ENCODE peak calls at places on chromosomes 7 and 10, in seven cellular contexts. N is astrocyte, O is GM23338, R is GM12878, W is fibroblast of lung, F is PC-9, M is IMR-90. Q is an unnamed sample.

GRCh38 chr7:53218730-53219504 is 183.5 kb downstream of the POM121L12 start:
- DNase-seq in N (no peak), O (peak; percentile 70), R (no peak), W (no peak), F (no peak), M (no peak), Q (no peak)

GRCh38 chr7:149198161-149198816 is 2.9 kb downstream of the ZNF282 start:
- DNase-seq in N (no peak), O (no peak), R (no peak), W (no peak), F (no peak), M (no peak), Q (no peak)

GRCh38 chr10:102678842-102679289 is 34.6 kb downstream of the TRIM8 start:
- DNase-seq in N (no peak), O (peak; percentile 93), R (no peak), W (peak; percentile 70), F (no peak), M (peak; percentile 52), Q (peak; percentile 27)

GRCh38 chr7:159130199-159130775 is 14.4 kb downstream of the VIPR2 start:
- DNase-seq in N (no peak), O (no peak), R (no peak), W (no peak), F (no peak), M (no peak), Q (no peak)

GRCh38 chr7:157377436-157378124 is 40.8 kb downstream of the DNAJB6 start:
- DNase-seq in N (no peak), O (no peak), R (no peak), W (no peak), F (no peak), M (no peak), Q (no peak)

GRCh38 chr7:128352636-128353035 is 8.9 kb downstream of the PRRT4 start:
- DNase-seq in N (no peak), O (peak; percentile 32), R (no peak), W (no peak), F (no peak), M (no peak), Q (no peak)

GRCh38 chr10:5527332-5528200 is 2.8 kb downstream of the CALML3 start:
- DNase-seq in N (no peak), O (no peak), R (no peak), W (no peak), F (no peak), M (no peak), Q (no peak)

GRCh38 chr10:107442035-107442505 is 277.6 kb upstream of the SORCS1 start:
- DNase-seq in N (peak; percentile 43), O (no peak), R (peak; percentile 68), W (peak; percentile 31), F (no peak), M (peak; percentile 41), Q (peak; percentile 9)

GRCh38 chr10:1684991-1685390 is 52.3 kb downstream of the ADARB2 start:
- DNase-seq in N (no peak), O (no peak), R (no peak), W (no peak), F (no peak), M (no peak), Q (no peak)

GRCh38 chr7:133065301-133065700 is 16.6 kb downstream of the CHCHD3 start:
- DNase-seq in N (no peak), O (no peak), R (no peak), W (no peak), F (no peak), M (no peak), Q (no peak)

DNA sequence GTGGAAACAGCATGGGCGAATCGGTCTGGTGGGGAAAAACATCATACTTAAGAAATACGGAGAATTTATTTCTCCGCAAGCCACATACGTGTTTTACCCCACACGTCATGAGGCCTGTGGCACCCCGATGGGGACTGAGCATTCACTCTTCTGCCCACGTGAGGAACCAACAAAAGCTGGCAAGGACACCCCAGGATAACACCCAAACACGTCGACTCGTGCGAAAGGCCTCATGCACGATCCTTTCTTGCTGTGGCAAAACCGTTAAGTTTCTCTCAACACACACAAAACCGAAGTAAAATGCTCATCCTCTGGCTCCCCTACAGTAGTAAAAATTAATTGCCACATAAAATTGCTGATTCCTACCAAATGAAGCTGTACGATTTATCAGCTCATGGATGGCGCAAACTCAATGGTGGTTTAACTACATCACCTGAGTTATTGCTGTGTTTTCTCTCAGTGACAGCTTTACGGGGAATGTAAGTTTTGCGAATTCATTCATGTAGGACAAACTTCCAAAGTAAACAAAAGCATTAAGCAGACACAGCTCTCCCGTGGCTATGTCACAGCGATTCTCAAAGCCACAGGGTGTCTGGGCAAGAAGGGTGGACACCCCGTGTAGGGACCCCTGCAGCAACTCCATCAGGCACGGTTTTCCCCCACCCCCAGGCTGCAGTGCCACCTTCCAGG is 97.0 kb downstream of the CTBP2 start:
- DNase-seq in N (no peak), O (no peak), R (no peak), W (no peak), F (no peak), M (no peak), Q (no peak)
- H3K4me1 ChIP-seq in N (peaks cover 48% of the 10 kb centered on the region), O (peaks cover 78% of the 10 kb centered on the region), R (peaks cover 33% of the 10 kb centered on the region), W (peaks cover 33% of the 10 kb centered on the region), F (peaks cover 54% of the 10 kb centered on the region), M (peaks cover 32% of the 10 kb centered on the region), Q (peaks cover 11% of the 10 kb centered on the region)

DNA sequence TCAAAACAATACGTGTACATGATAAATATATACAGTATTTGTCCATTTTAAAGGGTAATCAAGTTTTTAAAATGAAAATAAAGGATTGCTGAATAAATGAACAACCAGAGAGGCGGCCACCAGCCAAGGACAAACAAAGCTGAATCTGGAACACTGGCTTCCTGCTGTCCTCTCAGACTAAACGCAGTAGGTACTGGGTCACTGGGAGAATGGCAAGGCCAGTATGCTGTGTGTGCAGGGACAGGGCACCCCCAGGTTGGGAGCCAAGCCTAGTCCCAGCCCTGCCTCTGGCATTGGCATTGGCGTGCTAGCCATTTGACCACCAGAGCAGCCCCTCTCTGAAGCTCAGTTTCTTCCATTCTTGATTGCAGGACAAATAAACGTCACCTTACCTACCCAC is 33.8 kb downstream of the DLG5 start:
- DNase-seq in N (no peak), O (no peak), R (no peak), W (no peak), F (no peak), M (no peak), Q (no peak)
- H4K20me1 ChIP-seq in N (peaks cover 92% of the 10 kb centered on the region), O (peaks cover 4% of the 10 kb centered on the region), R (no peaks in the 10 kb centered on the region), W (peaks cover 4% of the 10 kb centered on the region), F (peaks cover 18% of the 10 kb centered on the region), M (peaks cover 87% of the 10 kb centered on the region), Q (no peaks in the 10 kb centered on the region)

GRCh38 chr7:70696139-70696782 is 435.7 kb upstream of the GALNT17 start:
- DNase-seq in N (peak; percentile 58), O (no peak), R (no peak), W (peak; percentile 56), F (no peak), M (peak; percentile 52), Q (peak; percentile 42)
- H3K4me1 ChIP-seq in N (peaks cover 5% of the 10 kb centered on the region), O (peaks cover 44% of the 10 kb centered on the region), R (no peaks in the 10 kb centered on the region), W (no peaks in the 10 kb centered on the region), F (no peaks in the 10 kb centered on the region), M (peaks cover 4% of the 10 kb centered on the region), Q (peaks cover 22% of the 10 kb centered on the region)

GRCh38 chr10:61944445-61945123 is 43.1 kb downstream of the ARID5B start:
- DNase-seq in N (no peak), O (no peak), R (no peak), W (no peak), F (no peak), M (no peak), Q (no peak)

GRCh38 chr10:61941202-61941651 is 39.7 kb downstream of the ARID5B start:
- DNase-seq in N (no peak), O (no peak), R (no peak), W (peak; percentile 32), F (no peak), M (no peak), Q (no peak)

GRCh38 chr10:61943699-61944444 is 42.4 kb downstream of the ARID5B start:
- DNase-seq in N (peak; percentile 68), O (no peak), R (no peak), W (peak; percentile 73), F (peak; percentile 88), M (peak; percentile 53), Q (no peak)

GRCh38 chr10:61939575-61940301 is 38.2 kb downstream of the ARID5B start:
- DNase-seq in N (peak; percentile 82), O (no peak), R (no peak), W (peak; percentile 94), F (peak; percentile 75), M (peak; percentile 90), Q (no peak)

GRCh38 chr10:61942997-61943457 is 41.5 kb downstream of the ARID5B start:
- DNase-seq in N (peak; percentile 75), O (no peak), R (no peak), W (peak; percentile 65), F (peak; percentile 72), M (peak; percentile 54), Q (no peak)
- H4K20me1 ChIP-seq in N (no peaks in the 10 kb centered on the region), O (no peaks in the 10 kb centered on the region), R (no peaks in the 10 kb centered on the region), W (no peaks in the 10 kb centered on the region), F (no peaks in the 10 kb centered on the region), M (peaks cover 10% of the 10 kb centered on the region), Q (no peaks in the 10 kb centered on the region)

Q was measured in MM.1S.